ENCODE peak calls at places on chromosome 5, in eight cellular contexts. F is uterus, I is H1, L is IMR-90, Y is body of pancreas, G is esophagus squamous epithelium, N is A549, S is ovary. O is an unnamed sample.

GRCh38 chr5:17302138-17302537 is 84.7 kb downstream of the BASP1 start:
- DNase-seq in F (no peak), I (no peak), L (no peak), Y (no peak), G (no peak), N (peak; percentile 49), S (no peak), O (no peak)

GRCh38 chr5:34652916-34653315 is 3.2 kb upstream of the RAI14 start:
- DNase-seq in F (no peak), I (no peak), L (peak; percentile 74), Y (no peak), G (no peak), N (no peak), S (no peak), O (no peak)

GRCh38 chr5:160312960-160313734 is 783 bp upstream of the CCNJL start:
- DNase-seq in F (no peak), I (no peak), L (no peak), Y (no peak), G (no peak), N (no peak), S (no peak), O (no peak)

GRCh38 chr5:7321724-7322123 is 74.2 kb upstream of the ADCY2 start:
- DNase-seq in F (no peak), I (no peak), L (no peak), Y (no peak), G (no peak), N (no peak), S (no peak), O (no peak)

GRCh38 chr5:17315710-17316221 is 98.3 kb downstream of the BASP1 start:
- DNase-seq in F (no peak), I (no peak), L (peak; percentile 90), Y (no peak), G (no peak), N (peak; percentile 70), S (no peak), O (no peak)

GRCh38 chr5:159515909-159516415 is 185.7 kb upstream of the IL12B start:
- DNase-seq in F (peak; percentile 30), I (peak; percentile 84), L (peak; percentile 42), Y (peak; percentile 56), G (no peak), N (peak; percentile 67), S (peak; percentile 77), O (peak; percentile 71)

GRCh38 chr5:170265527-170265926 is 32.0 kb downstream of the LCP2 start:
- DNase-seq in F (peak; percentile 66), I (peak; percentile 43), L (no peak), Y (no peak), G (no peak), N (no peak), S (peak; percentile 63), O (peak; percentile 30)

GRCh38 chr5:17127743-17128231 is 89.6 kb upstream of the BASP1 start:
- DNase-seq in F (no peak), I (no peak), L (peak; percentile 92), Y (no peak), G (no peak), N (peak; percentile 82), S (no peak), O (no peak)

GRCh38 chr5:10760976-10761841 is at the start of gene DAP:
- DNase-seq in F (peak; percentile 87), I (peak; percentile 87), L (peak; percentile 88), Y (peak; percentile 90), G (peak; percentile 61), N (peak; percentile 85), S (peak; percentile 94), O (peak; percentile 85)

DNA sequence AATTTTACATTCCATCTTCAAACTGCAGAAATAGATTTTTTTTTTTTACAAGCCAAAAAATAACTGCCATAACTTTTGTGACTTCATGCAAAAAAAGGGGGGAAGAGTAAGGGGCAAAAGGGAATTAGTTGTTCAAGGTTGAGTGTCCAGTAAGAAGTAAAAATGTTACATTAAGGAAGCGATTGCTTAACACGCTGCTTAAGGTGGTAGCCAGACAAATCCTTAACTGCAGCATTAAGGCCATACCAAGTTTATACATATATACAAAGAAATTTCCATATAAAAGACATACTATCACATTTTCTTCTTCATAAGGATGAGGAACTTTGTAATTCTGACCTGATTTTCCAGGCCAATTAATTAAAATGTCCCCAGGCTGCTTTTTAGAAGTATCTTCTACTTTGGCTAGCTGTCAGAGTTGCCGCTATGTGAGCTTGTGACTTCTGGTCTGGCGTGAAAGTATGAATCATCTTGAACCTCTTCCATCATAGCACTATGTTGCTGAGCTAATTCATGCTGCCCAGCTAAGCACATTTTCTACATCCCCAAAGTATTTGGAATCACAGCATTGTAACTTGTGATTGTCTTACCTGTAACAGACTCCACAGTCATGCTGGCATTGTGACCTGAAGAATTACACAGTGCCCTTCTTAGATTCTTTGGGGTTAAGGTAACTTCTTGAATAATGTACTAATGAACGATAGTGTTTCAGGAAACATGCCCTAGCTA is 40.0 kb downstream of the G3BP1 start:
- DNase-seq in F (peak; percentile 36), I (no peak), L (peak; percentile 53), Y (no peak), G (no peak), N (no peak), S (no peak), O (no peak)
- TF ChIP-seq POLR2A in F (no peak), I (no peak), L (no peak), Y (no peak), G (no peak), N (no peak), S (no peak), O (no peak)

GRCh38 chr5:74266132-74266531 is 374.4 kb downstream of the ENC1 start:
- DNase-seq in F (no peak), I (no peak), L (no peak), Y (no peak), G (no peak), N (no peak), S (no peak), O (no peak)
- H3K27ac ChIP-seq in F (no peak overlapping the region), I (no peak overlapping the region), L (no peak overlapping the region), Y (no peak overlapping the region), G (no peak overlapping the region), N (no peak overlapping the region), S (no peak overlapping the region), O (no peak overlapping the region)

GRCh38 chr5:126373621-126374416 is 49.4 kb upstream of the GRAMD2B start:
- DNase-seq in F (no peak), I (no peak), L (no peak), Y (no peak), G (no peak), N (no peak), S (no peak), O (no peak)
- TF ChIP-seq POLR2A in F (no peak), I (no peak), L (no peak), Y (no peak), G (no peak), N (no peak), S (no peak), O (no peak)

DNA sequence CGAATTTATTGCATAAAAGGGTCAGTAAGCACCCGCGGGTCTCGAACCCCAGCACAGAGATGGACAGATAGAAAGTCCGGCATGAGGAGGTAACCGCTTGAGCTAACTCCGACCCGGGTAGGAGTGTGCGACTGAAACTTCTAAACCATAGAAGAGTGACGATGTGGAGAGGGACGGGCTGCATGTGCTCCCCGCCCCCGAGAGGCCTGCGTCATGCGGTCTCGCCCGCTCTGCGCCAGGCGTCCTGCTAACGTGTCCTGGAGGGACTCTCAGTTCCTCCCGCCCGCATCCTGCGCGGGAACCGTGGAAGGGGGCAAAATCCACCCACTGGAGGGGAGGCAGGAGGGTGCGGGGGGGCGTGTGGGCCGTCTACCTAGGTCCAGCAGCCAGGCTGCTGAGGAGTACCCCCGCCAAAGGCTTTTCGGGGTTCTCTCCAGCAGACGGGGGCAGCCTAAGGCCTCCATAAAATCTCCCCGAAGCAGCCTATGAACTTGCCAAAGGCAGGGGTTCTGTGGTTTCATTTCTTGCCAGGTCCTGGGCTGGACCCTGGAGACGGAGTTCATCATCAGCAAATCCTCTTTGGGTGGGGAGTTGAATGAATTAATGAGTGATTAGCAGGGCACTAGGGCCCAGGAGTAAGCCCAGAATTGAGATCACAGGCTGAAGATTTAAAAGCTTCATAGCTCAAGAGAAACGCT is 51.8 kb downstream of the TGFBI start:
- DNase-seq in F (peak; percentile 86), I (peak; percentile 72), L (peak; percentile 94), Y (peak; percentile 84), G (peak; percentile 22), N (peak; percentile 85), S (peak; percentile 93), O (peak; percentile 94)
- H3K27ac ChIP-seq in F (peak overlapping the region; percentile 76), I (no peak overlapping the region), L (peak overlapping the region; percentile 36), Y (peak overlapping the region; percentile 54), G (peak overlapping the region; percentile 85), N (peak overlapping the region; percentile 80), S (peak overlapping the region; percentile 69), O (no peak overlapping the region)

GRCh38 chr5:172114875-172115422 is 73.1 kb downstream of the STK10 start:
- DNase-seq in F (no peak), I (no peak), L (no peak), Y (peak; percentile 17), G (peak; percentile 37), N (no peak), S (peak; percentile 27), O (peak; percentile 64)
- TF ChIP-seq POLR2A in F (no peak), I (no peak), L (no peak), Y (no peak), G (no peak), N (no peak), S (no peak), O (no peak)

GRCh38 chr5:38468978-38469706 is 87.3 kb downstream of the LIFR start:
- DNase-seq in F (peak; percentile 54), I (no peak), L (no peak), Y (peak; percentile 33), G (no peak), N (no peak), S (peak; percentile 80), O (no peak)

GRCh38 chr5:38467353-38468040 is 88.9 kb downstream of the LIFR start:
- DNase-seq in F (peak; percentile 82), I (no peak), L (peak; percentile 56), Y (no peak), G (no peak), N (no peak), S (peak; percentile 90), O (no peak)

GRCh38 chr5:38466444-38467189 is 89.8 kb downstream of the LIFR start:
- DNase-seq in F (peak; percentile 90), I (no peak), L (no peak), Y (peak; percentile 49), G (no peak), N (peak; percentile 63), S (peak; percentile 97), O (peak; percentile 75)

GRCh38 chr5:38469707-38470267 is 86.7 kb downstream of the LIFR start:
- DNase-seq in F (no peak), I (no peak), L (no peak), Y (no peak), G (no peak), N (no peak), S (no peak), O (no peak)

DNA sequence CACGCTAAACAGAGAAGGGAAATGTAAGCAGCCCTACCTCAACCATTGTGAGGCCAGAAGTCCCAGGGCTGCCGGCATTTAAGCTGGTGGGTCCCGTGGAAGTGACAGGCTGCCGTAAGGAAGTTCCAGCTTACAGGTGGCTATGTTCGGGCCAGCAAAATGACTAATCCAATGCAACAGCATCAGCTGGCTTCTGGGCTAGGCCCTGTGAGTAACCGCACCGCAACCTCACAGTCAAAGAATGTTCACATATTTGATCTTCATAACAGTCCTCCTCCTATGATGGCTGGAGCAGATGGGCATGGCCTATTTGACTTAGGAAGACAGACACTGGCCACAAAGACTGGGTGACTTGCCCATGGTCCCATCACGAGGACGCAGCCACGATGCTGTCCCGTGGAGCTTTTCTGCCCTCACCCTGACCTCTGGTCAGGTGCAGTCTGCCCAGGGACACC is 88.2 kb downstream of the LIFR start:
- DNase-seq in F (peak; percentile 82), I (no peak), L (peak; percentile 97), Y (no peak), G (no peak), N (peak; percentile 74), S (peak; percentile 53), O (no peak)
- H3K27ac ChIP-seq in F (peak overlapping the region; percentile 93), I (no peak overlapping the region), L (peak overlapping the region; percentile 68), Y (no peak overlapping the region), G (peak overlapping the region; percentile 92), N (peak overlapping the region; percentile 45), S (peak overlapping the region; percentile 94), O (peak overlapping the region; percentile 63)

O was measured in adrenal gland.